ENCODE peak calls at places on chromosomes 11 and 22, in six cellular contexts. B is nucleus accumbens, A is HTR-8/SVneo, M is ovary, H is GM20000, I is pancreas. O is an unnamed sample.

GRCh38 chr22:49968313-49968830 is 7.8 kb downstream of the PIM3 start:
- DNase-seq in B (no peak), A (no peak), M (peak; percentile 25), H (no peak), I (peak; percentile 21), O (peak; percentile 31)

GRCh38 chr22:45061332-45061731 is 51.5 kb upstream of the PHF21B start:
- DNase-seq in B (no peak), A (no peak), M (no peak), H (no peak), I (no peak), O (no peak)

GRCh38 chr11:8459711-8460399 is 134.2 kb downstream of the STK33 start:
- DNase-seq in B (no peak), A (no peak), M (no peak), H (no peak), I (no peak), O (no peak)

GRCh38 chr11:30914143-30914762 is 328.1 kb upstream of the MPPED2 start:
- DNase-seq in B (peak; percentile 26), A (peak; percentile 8), M (no peak), H (peak; percentile 18), I (peak; percentile 9), O (peak; percentile 70)

GRCh38 chr11:129312741-129313587 is 62.7 kb upstream of the BARX2 start:
- DNase-seq in B (no peak), A (no peak), M (no peak), H (no peak), I (no peak), O (no peak)

GRCh38 chr22:37517826-37518450 is 1.3 kb downstream of the CARD10 start:
- DNase-seq in B (no peak), A (no peak), M (no peak), H (no peak), I (no peak), O (no peak)

GRCh38 chr11:2612884-2613571 is 86.8 kb downstream of the KCNQ1OT1 start:
- DNase-seq in B (no peak), A (no peak), M (no peak), H (no peak), I (no peak), O (no peak)

GRCh38 chr22:37197451-37198289 is 9.6 kb upstream of the C1QTNF6 start:
- DNase-seq in B (no peak), A (no peak), M (peak; percentile 66), H (no peak), I (peak; percentile 37), O (peak; percentile 69)

GRCh38 chr11:113818426-113818825 is 38.8 kb downstream of the CLDN25 start:
- DNase-seq in B (no peak), A (no peak), M (no peak), H (no peak), I (no peak), O (no peak)

GRCh38 chr11:93396356-93396755 is 65.8 kb downstream of the DEUP1 start:
- DNase-seq in B (no peak), A (peak; percentile 19), M (no peak), H (no peak), I (no peak), O (no peak)

GRCh38 chr11:79381036-79381435 is 59.8 kb downstream of the TENM4 start:
- DNase-seq in B (no peak), A (no peak), M (no peak), H (no peak), I (no peak), O (no peak)

GRCh38 chr11:81674211-81674610 is 1059.5 kb downstream of the FAM181B start:
- DNase-seq in B (no peak), A (no peak), M (no peak), H (no peak), I (no peak), O (no peak)

GRCh38 chr22:35510481-35510934 is 30.1 kb upstream of the RASD2 start:
- DNase-seq in B (no peak), A (no peak), M (no peak), H (no peak), I (no peak), O (no peak)

GRCh38 chr22:24810043-24810749 is 4.2 kb downstream of the SGSM1 start:
- DNase-seq in B (peak; percentile 63), A (no peak), M (no peak), H (no peak), I (no peak), O (no peak)

GRCh38 chr11:2671748-2672147 is 28.0 kb downstream of the KCNQ1OT1 start:
- DNase-seq in B (no peak), A (no peak), M (no peak), H (no peak), I (no peak), O (no peak)

GRCh38 chr11:125968363-125968762 is 22.5 kb downstream of the VSIG10L2 start:
- DNase-seq in B (no peak), A (no peak), M (no peak), H (no peak), I (no peak), O (no peak)

GRCh38 chr22:38230108-38230825 is 28.5 kb downstream of the MAFF start:
- DNase-seq in B (peak; percentile 45), A (no peak), M (no peak), H (peak; percentile 75), I (no peak), O (no peak)

GRCh38 chr11:129815596-129816461 is at the start of gene TMEM45B:
- DNase-seq in B (no peak), A (no peak), M (no peak), H (no peak), I (peak; percentile 26), O (no peak)

GRCh38 chr11:121794671-121795070 is 321.3 kb downstream of the BLID start:
- DNase-seq in B (peak; percentile 53), A (no peak), M (no peak), H (no peak), I (no peak), O (no peak)

GRCh38 chr11:124769804-124770774 is 8.0 kb upstream of the ESAM start:
- DNase-seq in B (no peak), A (no peak), M (no peak), H (no peak), I (no peak), O (no peak)

GRCh38 chr11:102421262-102421661 is 31.3 kb downstream of the TMEM123 start:
- DNase-seq in B (no peak), A (no peak), M (no peak), H (no peak), I (no peak), O (no peak)

GRCh38 chr11:65822760-65823528 is 10.8 kb upstream of the SNX32 start:
- DNase-seq in B (no peak), A (no peak), M (no peak), H (no peak), I (peak; percentile 52), O (no peak)

GRCh38 chr11:59429924-59430516 is 3.8 kb upstream of the OR5A2 start:
- DNase-seq in B (no peak), A (peak; percentile 34), M (no peak), H (peak; percentile 58), I (peak; percentile 8), O (no peak)

GRCh38 chr11:74579577-74580270 is 12.7 kb upstream of the POLD3 start:
- DNase-seq in B (no peak), A (no peak), M (no peak), H (no peak), I (no peak), O (no peak)

GRCh38 chr11:75270896-75271415 is 30.4 kb downstream of the TPBGL start:
- DNase-seq in B (no peak), A (peak; percentile 48), M (no peak), H (no peak), I (no peak), O (no peak)

GRCh38 chr11:65918211-65919150 is at the start of gene C11orf68:
- DNase-seq in B (peak; percentile 42), A (no peak), M (no peak), H (no peak), I (no peak), O (no peak)

GRCh38 chr11:8608646-8609045 is 14.6 kb upstream of the STK33 start:
- DNase-seq in B (no peak), A (no peak), M (no peak), H (no peak), I (no peak), O (no peak)

GRCh38 chr11:116109228-116109627 is 605.0 kb upstream of the CADM1 start:
- DNase-seq in B (peak; percentile 8), A (peak; percentile 32), M (no peak), H (no peak), I (no peak), O (peak; percentile 27)